ENCODE peak calls at places on chromosome 11, in five cellular contexts. S, U, H, M and A are unnamed samples.

GRCh38 chr11:118401880-118402590 is 629 bp downstream of the ATP5MG start:
- DNase-seq in S (no peak), U (no peak), H (peak), M (no peak), A (peak)

GRCh38 chr11:115981814-115982471 is 477.7 kb upstream of the CADM1 start:
- DNase-seq in S (no peak), U (no peak), H (no peak), M (no peak), A (no peak)

GRCh38 chr11:45993438-45994064 is 71.1 kb downstream of the LARGE2 start:
- DNase-seq in S (no peak), U (no peak), H (no peak), M (no peak), A (no peak)

GRCh38 chr11:71298016-71298550 is 45.7 kb upstream of the SHANK2 start:
- DNase-seq in S (no peak), U (no peak), H (no peak), M (no peak), A (no peak)

GRCh38 chr11:66220566-66220935 is 47.9 kb upstream of the RAB1B start:
- DNase-seq in S (no peak), U (no peak), H (no peak), M (no peak), A (no peak)

GRCh38 chr11:128686745-128687177 is 7.1 kb upstream of the FLI1 start:
- DNase-seq in S (no peak), U (peak), H (no peak), M (no peak), A (no peak)

GRCh38 chr11:72079776-72080325 is 491 bp downstream of the NUMA1 start:
- DNase-seq in S (peak), U (no peak), H (no peak), M (no peak), A (peak)

GRCh38 chr11:490186-490929 is 16.7 kb downstream of the RNH1 start:
- DNase-seq in S (no peak), U (no peak), H (no peak), M (no peak), A (no peak)

GRCh38 chr11:114166897-114167323 is 107.4 kb downstream of the ZBTB16 start:
- DNase-seq in S (peak), U (no peak), H (peak), M (peak), A (no peak)

GRCh38 chr11:130585545-130585944 is 137.1 kb downstream of the ADAMTS15 start:
- DNase-seq in S (peak), U (no peak), H (peak), M (no peak), A (no peak)

GRCh38 chr11:119532551-119532950 is 109.6 kb upstream of the THY1 start:
- DNase-seq in S (no peak), U (no peak), H (no peak), M (no peak), A (no peak)

GRCh38 chr11:35275808-35276170 is 136.8 kb downstream of the CD44 start:
- DNase-seq in S (peak), U (no peak), H (no peak), M (no peak), A (no peak)